ENCODE peak calls at places on chromosomes 4 and X, in nine cellular contexts. One of them, this sample, is unnamed.

GRCh38 chrX:2220829-2221567 is 279.8 kb downstream of the DHRSX start:
- DNase-seq in upper lobe of right lung: no peak
- DNase-seq in CD4-positive, CD25-positive, alpha-beta regulatory T cell: no peak
- DNase-seq in hepatocyte: no peak
- DNase-seq in PC-3: no peak
- DNase-seq in A549: no peak
- DNase-seq in neuronal stem cell: no peak
- DNase-seq in tibial nerve: no peak
- DNase-seq in K562: no peak
- DNase-seq in this sample: no peak

GRCh38 chr4:134201216-134202098 is at the start of gene PABPC4L:
- DNase-seq in hepatocyte: peak; percentile 57
- DNase-seq in A549: peak; percentile 19
- DNase-seq in upper lobe of right lung: peak; percentile 68
- DNase-seq in CD4-positive, CD25-positive, alpha-beta regulatory T cell: no peak
- DNase-seq in K562: peak; percentile 18
- DNase-seq in PC-3: peak; percentile 72
- DNase-seq in tibial nerve: peak; percentile 9
- DNase-seq in neuronal stem cell: peak; percentile 42
- DNase-seq in this sample: no peak

GRCh38 chrX:97399400-97399799 is 515.7 kb downstream of the RPA4 start:
- DNase-seq in PC-3: peak; percentile 56
- DNase-seq in tibial nerve: no peak
- DNase-seq in K562: no peak
- DNase-seq in CD4-positive, CD25-positive, alpha-beta regulatory T cell: no peak
- DNase-seq in hepatocyte: no peak
- DNase-seq in upper lobe of right lung: no peak
- DNase-seq in neuronal stem cell: no peak
- DNase-seq in A549: peak; percentile 80
- DNase-seq in this sample: no peak

GRCh38 chrX:15737957-15738685 is at the start of gene CA5B:
- DNase-seq in upper lobe of right lung: peak; percentile 96
- DNase-seq in PC-3: peak; percentile 94
- DNase-seq in A549: peak; percentile 97
- DNase-seq in K562: peak; percentile 97
- DNase-seq in hepatocyte: peak; percentile 98
- DNase-seq in neuronal stem cell: peak; percentile 86
- DNase-seq in tibial nerve: peak; percentile 90
- DNase-seq in CD4-positive, CD25-positive, alpha-beta regulatory T cell: peak; percentile 94
- DNase-seq in this sample: peak; percentile 75

GRCh38 chr4:141258558-141258957 is 37.9 kb downstream of the ZNF330 start:
- DNase-seq in upper lobe of right lung: no peak
- DNase-seq in CD4-positive, CD25-positive, alpha-beta regulatory T cell: no peak
- DNase-seq in A549: no peak
- DNase-seq in neuronal stem cell: no peak
- DNase-seq in K562: no peak
- DNase-seq in tibial nerve: no peak
- DNase-seq in PC-3: no peak
- DNase-seq in hepatocyte: no peak
- DNase-seq in this sample: no peak

GRCh38 chr4:121256346-121256745 is 92.2 kb upstream of the TNIP3 start:
- DNase-seq in tibial nerve: no peak
- DNase-seq in upper lobe of right lung: no peak
- DNase-seq in CD4-positive, CD25-positive, alpha-beta regulatory T cell: no peak
- DNase-seq in A549: no peak
- DNase-seq in K562: no peak
- DNase-seq in PC-3: peak; percentile 57
- DNase-seq in hepatocyte: peak; percentile 42
- DNase-seq in neuronal stem cell: no peak
- DNase-seq in this sample: peak; percentile 15

GRCh38 chrX:119410027-119410819 is 11.1 kb downstream of the SLC25A43 start:
- DNase-seq in neuronal stem cell: no peak
- DNase-seq in upper lobe of right lung: peak; percentile 79
- DNase-seq in K562: no peak
- DNase-seq in CD4-positive, CD25-positive, alpha-beta regulatory T cell: no peak
- DNase-seq in A549: peak; percentile 90
- DNase-seq in PC-3: peak; percentile 90
- DNase-seq in tibial nerve: peak; percentile 23
- DNase-seq in hepatocyte: peak; percentile 36
- DNase-seq in this sample: peak; percentile 84

GRCh38 chr4:40395908-40396806 is 61.0 kb downstream of the CHRNA9 start:
- DNase-seq in neuronal stem cell: no peak
- DNase-seq in hepatocyte: peak; percentile 37
- DNase-seq in A549: peak; percentile 25
- DNase-seq in CD4-positive, CD25-positive, alpha-beta regulatory T cell: no peak
- DNase-seq in K562: no peak
- DNase-seq in tibial nerve: peak; percentile 31
- DNase-seq in upper lobe of right lung: peak; percentile 79
- DNase-seq in PC-3: peak; percentile 83
- DNase-seq in this sample: no peak

GRCh38 chr4:133145758-133146157 is 3.3 kb upstream of the PCDH10 start:
- DNase-seq in upper lobe of right lung: no peak
- DNase-seq in tibial nerve: no peak
- DNase-seq in PC-3: no peak
- DNase-seq in neuronal stem cell: no peak
- DNase-seq in K562: no peak
- DNase-seq in hepatocyte: no peak
- DNase-seq in A549: no peak
- DNase-seq in CD4-positive, CD25-positive, alpha-beta regulatory T cell: no peak
- DNase-seq in this sample: no peak

GRCh38 chr4:130689182-130689581 is 1593.2 kb downstream of the C4orf33 start:
- DNase-seq in K562: no peak
- DNase-seq in neuronal stem cell: no peak
- DNase-seq in CD4-positive, CD25-positive, alpha-beta regulatory T cell: no peak
- DNase-seq in tibial nerve: no peak
- DNase-seq in PC-3: no peak
- DNase-seq in upper lobe of right lung: no peak
- DNase-seq in hepatocyte: no peak
- DNase-seq in A549: no peak
- DNase-seq in this sample: no peak

GRCh38 chrX:99397879-99398278 is 1012.2 kb downstream of the PCDH19 start:
- DNase-seq in K562: no peak
- DNase-seq in PC-3: no peak
- DNase-seq in upper lobe of right lung: no peak
- DNase-seq in hepatocyte: no peak
- DNase-seq in A549: no peak
- DNase-seq in CD4-positive, CD25-positive, alpha-beta regulatory T cell: no peak
- DNase-seq in tibial nerve: no peak
- DNase-seq in neuronal stem cell: no peak
- DNase-seq in this sample: no peak

GRCh38 chr4:3082915-3083515 is 8.5 kb downstream of the HTT start:
- DNase-seq in K562: no peak
- DNase-seq in upper lobe of right lung: no peak
- DNase-seq in tibial nerve: no peak
- DNase-seq in PC-3: no peak
- DNase-seq in neuronal stem cell: no peak
- DNase-seq in hepatocyte: no peak
- DNase-seq in CD4-positive, CD25-positive, alpha-beta regulatory T cell: no peak
- DNase-seq in A549: no peak
- DNase-seq in this sample: no peak

GRCh38 chr4:184475096-184475461 is 729 bp upstream of the IRF2 start:
- DNase-seq in A549: peak; percentile 27
- DNase-seq in PC-3: peak; percentile 34
- DNase-seq in K562: peak; percentile 71
- DNase-seq in tibial nerve: peak; percentile 25
- DNase-seq in hepatocyte: peak; percentile 65
- DNase-seq in neuronal stem cell: peak; percentile 17
- DNase-seq in CD4-positive, CD25-positive, alpha-beta regulatory T cell: peak; percentile 46
- DNase-seq in upper lobe of right lung: peak; percentile 83
- DNase-seq in this sample: no peak

GRCh38 chr4:73589261-73589847 is 30.9 kb downstream of the RASSF6 start:
- DNase-seq in upper lobe of right lung: no peak
- DNase-seq in PC-3: peak; percentile 52
- DNase-seq in CD4-positive, CD25-positive, alpha-beta regulatory T cell: no peak
- DNase-seq in K562: no peak
- DNase-seq in tibial nerve: no peak
- DNase-seq in hepatocyte: peak; percentile 25
- DNase-seq in neuronal stem cell: no peak
- DNase-seq in A549: no peak
- DNase-seq in this sample: no peak

GRCh38 chr4:142697303-142697702 is 148.8 kb downstream of the INPP4B start:
- DNase-seq in tibial nerve: no peak
- DNase-seq in K562: no peak
- DNase-seq in neuronal stem cell: no peak
- DNase-seq in A549: no peak
- DNase-seq in upper lobe of right lung: no peak
- DNase-seq in PC-3: peak; percentile 47
- DNase-seq in CD4-positive, CD25-positive, alpha-beta regulatory T cell: no peak
- DNase-seq in hepatocyte: no peak
- DNase-seq in this sample: no peak

DNA sequence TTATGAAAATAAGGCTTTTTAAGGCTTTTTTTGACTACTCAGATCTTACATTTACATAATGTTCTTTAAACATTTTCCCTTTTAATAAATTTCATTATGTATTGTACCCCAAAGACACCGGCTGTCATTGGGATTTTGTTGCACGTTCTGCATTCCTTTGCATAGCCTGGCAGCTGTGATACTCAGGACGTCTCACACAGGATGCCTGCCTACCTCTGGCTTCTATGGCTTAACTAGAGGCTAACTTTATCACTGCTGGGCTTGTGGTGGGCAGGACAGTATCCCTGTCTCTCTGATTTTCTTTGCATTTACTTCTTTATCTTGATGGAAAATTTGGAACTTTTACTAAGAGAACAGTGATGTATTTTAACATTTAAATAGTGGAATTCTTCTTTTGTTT is 147.8 kb downstream of the BMPR1B start:
- DNase-seq in neuronal stem cell: no peak
- DNase-seq in CD4-positive, CD25-positive, alpha-beta regulatory T cell: no peak
- DNase-seq in tibial nerve: no peak
- DNase-seq in upper lobe of right lung: no peak
- DNase-seq in PC-3: no peak
- DNase-seq in hepatocyte: no peak
- DNase-seq in K562: no peak
- DNase-seq in A549: no peak
- DNase-seq in this sample: no peak
- H3K4me1 ChIP-seq in neuronal stem cell: no peaks in the 10 kb centered on the region
- H3K4me1 ChIP-seq in CD4-positive, CD25-positive, alpha-beta regulatory T cell: no peaks in the 10 kb centered on the region
- H3K4me1 ChIP-seq in tibial nerve: no peaks in the 10 kb centered on the region
- H3K4me1 ChIP-seq in upper lobe of right lung: no peaks in the 10 kb centered on the region
- H3K4me1 ChIP-seq in PC-3: no peaks in the 10 kb centered on the region
- H3K4me1 ChIP-seq in hepatocyte: no peaks in the 10 kb centered on the region
- H3K4me1 ChIP-seq in K562: no peaks in the 10 kb centered on the region
- H3K4me1 ChIP-seq in A549: no peaks in the 10 kb centered on the region
- H3K4me1 ChIP-seq in this sample: no peaks in the 10 kb centered on the region

DNA sequence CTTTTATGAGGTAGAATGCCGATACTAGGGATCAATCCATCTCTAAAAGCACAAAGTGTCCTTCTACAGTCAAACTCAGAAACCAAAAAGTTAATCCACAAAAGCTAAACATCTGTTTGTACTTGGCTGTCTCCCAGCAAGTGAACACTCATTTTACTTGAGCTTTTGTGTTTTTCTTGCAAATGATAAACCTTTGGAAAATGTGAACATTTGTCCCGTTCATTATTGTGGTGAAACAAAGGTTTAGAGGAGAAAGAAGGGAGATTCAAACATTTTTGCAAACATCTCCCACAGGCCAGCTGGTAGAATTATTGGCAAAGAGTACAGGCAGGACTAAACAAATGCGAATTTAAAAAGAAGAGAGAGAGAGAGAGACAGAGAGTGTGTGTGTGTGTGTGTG is 300.6 kb upstream of the SPANXN1 start:
- DNase-seq in K562: no peak
- DNase-seq in upper lobe of right lung: no peak
- DNase-seq in neuronal stem cell: no peak
- DNase-seq in CD4-positive, CD25-positive, alpha-beta regulatory T cell: no peak
- DNase-seq in PC-3: no peak
- DNase-seq in hepatocyte: no peak
- DNase-seq in tibial nerve: no peak
- DNase-seq in A549: no peak
- DNase-seq in this sample: no peak
- H3K9me3 ChIP-seq in K562: no peaks in the 10 kb centered on the region
- H3K9me3 ChIP-seq in upper lobe of right lung: no peaks in the 10 kb centered on the region
- H3K9me3 ChIP-seq in neuronal stem cell: no peaks in the 10 kb centered on the region
- H3K9me3 ChIP-seq in CD4-positive, CD25-positive, alpha-beta regulatory T cell: no peaks in the 10 kb centered on the region
- H3K9me3 ChIP-seq in PC-3: no peaks in the 10 kb centered on the region
- H3K9me3 ChIP-seq in hepatocyte: no peaks in the 10 kb centered on the region
- H3K9me3 ChIP-seq in tibial nerve: no peaks in the 10 kb centered on the region
- H3K9me3 ChIP-seq in A549: no peaks in the 10 kb centered on the region
- H3K9me3 ChIP-seq in this sample: no peaks in the 10 kb centered on the region

GRCh38 chr4:137648531-137648930 is 116.2 kb upstream of the PCDH18 start:
- DNase-seq in CD4-positive, CD25-positive, alpha-beta regulatory T cell: no peak
- DNase-seq in neuronal stem cell: no peak
- DNase-seq in hepatocyte: no peak
- DNase-seq in upper lobe of right lung: no peak
- DNase-seq in A549: no peak
- DNase-seq in PC-3: no peak
- DNase-seq in tibial nerve: no peak
- DNase-seq in K562: no peak
- DNase-seq in this sample: no peak

GRCh38 chr4:137647375-137647774 is 115.1 kb upstream of the PCDH18 start:
- DNase-seq in CD4-positive, CD25-positive, alpha-beta regulatory T cell: no peak
- DNase-seq in upper lobe of right lung: no peak
- DNase-seq in K562: no peak
- DNase-seq in tibial nerve: no peak
- DNase-seq in A549: no peak
- DNase-seq in hepatocyte: no peak
- DNase-seq in neuronal stem cell: no peak
- DNase-seq in PC-3: peak; percentile 9
- DNase-seq in this sample: no peak

GRCh38 chr4:137655286-137655685 is 123.0 kb upstream of the PCDH18 start:
- DNase-seq in hepatocyte: no peak
- DNase-seq in neuronal stem cell: no peak
- DNase-seq in PC-3: no peak
- DNase-seq in CD4-positive, CD25-positive, alpha-beta regulatory T cell: no peak
- DNase-seq in upper lobe of right lung: no peak
- DNase-seq in tibial nerve: no peak
- DNase-seq in A549: no peak
- DNase-seq in K562: no peak
- DNase-seq in this sample: no peak

GRCh38 chr4:137650051-137650450 is 117.8 kb upstream of the PCDH18 start:
- DNase-seq in neuronal stem cell: no peak
- DNase-seq in K562: no peak
- DNase-seq in tibial nerve: no peak
- DNase-seq in CD4-positive, CD25-positive, alpha-beta regulatory T cell: no peak
- DNase-seq in A549: no peak
- DNase-seq in hepatocyte: no peak
- DNase-seq in upper lobe of right lung: no peak
- DNase-seq in PC-3: peak; percentile 56
- DNase-seq in this sample: no peak

DNA sequence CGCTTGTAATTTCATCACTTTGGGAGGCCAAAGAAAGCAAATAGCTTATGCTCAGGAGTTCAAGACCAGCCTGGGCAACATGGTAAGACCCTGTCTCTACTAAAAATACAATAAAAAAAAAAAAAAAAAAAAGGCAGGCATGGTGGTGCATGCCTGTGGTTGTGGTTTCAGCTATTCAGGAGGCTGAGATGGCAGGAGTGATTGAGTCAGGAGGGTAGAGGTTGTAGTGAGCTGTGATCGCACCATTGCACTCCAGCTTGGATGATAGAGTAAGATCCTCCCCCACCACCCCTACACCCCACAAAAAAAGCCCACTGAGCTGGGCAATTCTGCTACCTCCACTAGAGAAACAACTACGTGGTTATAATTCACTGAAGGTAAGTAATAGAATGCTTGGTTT is 118.8 kb upstream of the PCDH18 start:
- DNase-seq in PC-3: peak; percentile 45
- DNase-seq in hepatocyte: no peak
- DNase-seq in A549: no peak
- DNase-seq in upper lobe of right lung: no peak
- DNase-seq in neuronal stem cell: no peak
- DNase-seq in CD4-positive, CD25-positive, alpha-beta regulatory T cell: no peak
- DNase-seq in tibial nerve: no peak
- DNase-seq in K562: no peak
- DNase-seq in this sample: peak; percentile 71
- H3K27ac ChIP-seq in PC-3: peak overlapping the region; percentile 64
- H3K27ac ChIP-seq in hepatocyte: no peak overlapping the region
- H3K27ac ChIP-seq in A549: no peak overlapping the region
- H3K27ac ChIP-seq in upper lobe of right lung: no peak overlapping the region
- H3K27ac ChIP-seq in neuronal stem cell: no peak overlapping the region
- H3K27ac ChIP-seq in CD4-positive, CD25-positive, alpha-beta regulatory T cell: no peak overlapping the region
- H3K27ac ChIP-seq in tibial nerve: no peak overlapping the region
- H3K27ac ChIP-seq in K562: no peak overlapping the region
- H3K27ac ChIP-seq in this sample: peak overlapping the region; percentile 52

GRCh38 chr4:124181045-124181444 is 531.5 kb downstream of the ANKRD50 start:
- DNase-seq in CD4-positive, CD25-positive, alpha-beta regulatory T cell: no peak
- DNase-seq in upper lobe of right lung: no peak
- DNase-seq in A549: no peak
- DNase-seq in hepatocyte: no peak
- DNase-seq in tibial nerve: no peak
- DNase-seq in neuronal stem cell: no peak
- DNase-seq in PC-3: no peak
- DNase-seq in K562: no peak
- DNase-seq in this sample: no peak
- H3K4me1 ChIP-seq in CD4-positive, CD25-positive, alpha-beta regulatory T cell: no peaks in the 10 kb centered on the region
- H3K4me1 ChIP-seq in upper lobe of right lung: no peaks in the 10 kb centered on the region
- H3K4me1 ChIP-seq in A549: peaks cover 11% of the 10 kb centered on the region
- H3K4me1 ChIP-seq in hepatocyte: no peaks in the 10 kb centered on the region
- H3K4me1 ChIP-seq in tibial nerve: no peaks in the 10 kb centered on the region
- H3K4me1 ChIP-seq in neuronal stem cell: no peaks in the 10 kb centered on the region
- H3K4me1 ChIP-seq in PC-3: peaks cover 33% of the 10 kb centered on the region
- H3K4me1 ChIP-seq in K562: no peaks in the 10 kb centered on the region
- H3K4me1 ChIP-seq in this sample: peaks cover 19% of the 10 kb centered on the region

This sample was measured in SJSA1.